ENCODE peak calls at places on chromosomes 1 and 21, in seven cellular contexts. One of them, this sample, is unnamed.

GRCh38 chr1:2233997-2234761 is 6.1 kb downstream of the SKI start:
- DNase-seq in Panc1: no peak
- DNase-seq in HCT116: no peak
- DNase-seq in H1: peak
- DNase-seq in K562: no peak
- DNase-seq in HepG2: peak
- DNase-seq in SK-N-SH: no peak
- DNase-seq in this sample: no peak

GRCh38 chr1:81775510-81775909 is 25.2 kb upstream of the ADGRL2 start:
- DNase-seq in HCT116: no peak
- DNase-seq in SK-N-SH: no peak
- DNase-seq in Panc1: no peak
- DNase-seq in HepG2: no peak
- DNase-seq in K562: no peak
- DNase-seq in H1: no peak
- DNase-seq in this sample: no peak

GRCh38 chr1:83619497-83619896 is 379.4 kb downstream of the TTLL7 start:
- DNase-seq in Panc1: no peak
- DNase-seq in SK-N-SH: no peak
- DNase-seq in H1: no peak
- DNase-seq in HCT116: no peak
- DNase-seq in K562: no peak
- DNase-seq in HepG2: no peak
- DNase-seq in this sample: no peak

GRCh38 chr1:167083066-167083682 is 7.0 kb downstream of the GPA33 start:
- DNase-seq in HepG2: no peak
- DNase-seq in H1: no peak
- DNase-seq in Panc1: no peak
- DNase-seq in HCT116: no peak
- DNase-seq in K562: no peak
- DNase-seq in SK-N-SH: peak
- DNase-seq in this sample: no peak

GRCh38 chr1:200873671-200874397 is 1.1 kb downstream of the GPR25 start:
- DNase-seq in H1: peak
- DNase-seq in HepG2: no peak
- DNase-seq in SK-N-SH: no peak
- DNase-seq in HCT116: no peak
- DNase-seq in K562: no peak
- DNase-seq in Panc1: no peak
- DNase-seq in this sample: no peak

GRCh38 chr1:201556841-201557571 is 18.1 kb downstream of the NAV1 start:
- DNase-seq in Panc1: no peak
- DNase-seq in H1: no peak
- DNase-seq in SK-N-SH: no peak
- DNase-seq in HCT116: no peak
- DNase-seq in K562: no peak
- DNase-seq in HepG2: no peak
- DNase-seq in this sample: no peak

GRCh38 chr1:27366411-27367159 is at the start of gene MAP3K6:
- DNase-seq in Panc1: no peak
- DNase-seq in SK-N-SH: peak
- DNase-seq in HCT116: peak
- DNase-seq in K562: peak
- DNase-seq in H1: peak
- DNase-seq in HepG2: no peak
- DNase-seq in this sample: no peak

GRCh38 chr1:27137022-27137542 is 17.8 kb downstream of the SLC9A1 start:
- DNase-seq in SK-N-SH: no peak
- DNase-seq in HepG2: no peak
- DNase-seq in HCT116: no peak
- DNase-seq in Panc1: no peak
- DNase-seq in H1: no peak
- DNase-seq in K562: peak
- DNase-seq in this sample: no peak

GRCh38 chr1:57089221-57089620 is 123.4 kb upstream of the C8B start:
- DNase-seq in HCT116: no peak
- DNase-seq in Panc1: no peak
- DNase-seq in K562: no peak
- DNase-seq in HepG2: no peak
- DNase-seq in H1: no peak
- DNase-seq in SK-N-SH: no peak
- DNase-seq in this sample: no peak

GRCh38 chr1:3492545-3493246 is 38.2 kb downstream of the ARHGEF16 start:
- DNase-seq in K562: no peak
- DNase-seq in H1: no peak
- DNase-seq in Panc1: no peak
- DNase-seq in HCT116: no peak
- DNase-seq in SK-N-SH: no peak
- DNase-seq in HepG2: no peak
- DNase-seq in this sample: no peak

GRCh38 chr1:16018749-16019515 is 1.1 kb upstream of the HSPB7 start:
- DNase-seq in H1: no peak
- DNase-seq in HepG2: no peak
- DNase-seq in HCT116: no peak
- DNase-seq in Panc1: no peak
- DNase-seq in K562: no peak
- DNase-seq in SK-N-SH: peak
- DNase-seq in this sample: no peak

GRCh38 chr1:226411619-226412018 is 3.7 kb upstream of the PARP1 start:
- DNase-seq in H1: no peak
- DNase-seq in K562: no peak
- DNase-seq in HepG2: no peak
- DNase-seq in HCT116: no peak
- DNase-seq in SK-N-SH: no peak
- DNase-seq in Panc1: no peak
- DNase-seq in this sample: no peak

GRCh38 chr1:237975903-237976302 is 85.2 kb upstream of the ZP4 start:
- DNase-seq in K562: no peak
- DNase-seq in HepG2: no peak
- DNase-seq in SK-N-SH: no peak
- DNase-seq in H1: no peak
- DNase-seq in HCT116: no peak
- DNase-seq in Panc1: no peak
- DNase-seq in this sample: no peak

GRCh38 chr1:154859151-154859785 is 10.8 kb downstream of the KCNN3 start:
- DNase-seq in HCT116: no peak
- DNase-seq in SK-N-SH: no peak
- DNase-seq in H1: no peak
- DNase-seq in HepG2: no peak
- DNase-seq in K562: no peak
- DNase-seq in Panc1: no peak
- DNase-seq in this sample: no peak

GRCh38 chr1:154860154-154860870 is 9.8 kb downstream of the KCNN3 start:
- DNase-seq in K562: peak
- DNase-seq in H1: no peak
- DNase-seq in HCT116: no peak
- DNase-seq in SK-N-SH: no peak
- DNase-seq in Panc1: no peak
- DNase-seq in HepG2: no peak
- DNase-seq in this sample: peak

GRCh38 chr1:154861607-154862094 is 8.4 kb downstream of the KCNN3 start:
- DNase-seq in Panc1: no peak
- DNase-seq in HCT116: no peak
- DNase-seq in K562: no peak
- DNase-seq in H1: no peak
- DNase-seq in HepG2: no peak
- DNase-seq in SK-N-SH: no peak
- DNase-seq in this sample: no peak

GRCh38 chr1:154857441-154858215 is 12.5 kb downstream of the KCNN3 start:
- DNase-seq in K562: no peak
- DNase-seq in SK-N-SH: no peak
- DNase-seq in Panc1: no peak
- DNase-seq in HCT116: no peak
- DNase-seq in H1: no peak
- DNase-seq in HepG2: no peak
- DNase-seq in this sample: no peak

GRCh38 chr1:154859786-154860153 is 10.3 kb downstream of the KCNN3 start:
- DNase-seq in SK-N-SH: no peak
- DNase-seq in HepG2: no peak
- DNase-seq in H1: no peak
- DNase-seq in HCT116: no peak
- DNase-seq in Panc1: no peak
- DNase-seq in K562: no peak
- DNase-seq in this sample: peak
- TF ChIP-seq SIN3A in SK-N-SH: no peak
- TF ChIP-seq SIN3A in HepG2: no peak
- TF ChIP-seq SIN3A in H1: no peak
- TF ChIP-seq SIN3A in HCT116: no peak
- TF ChIP-seq SIN3A in Panc1: no peak
- TF ChIP-seq SIN3A in K562: no peak
- TF ChIP-seq SIN3A in this sample: no peak

GRCh38 chr21:36564647-36565046 is 84.7 kb upstream of the CLDN14 start:
- DNase-seq in Panc1: no peak
- DNase-seq in HepG2: no peak
- DNase-seq in H1: no peak
- DNase-seq in HCT116: no peak
- DNase-seq in K562: no peak
- DNase-seq in SK-N-SH: no peak
- DNase-seq in this sample: no peak

GRCh38 chr21:36557316-36557715 is 77.4 kb upstream of the CLDN14 start:
- DNase-seq in K562: no peak
- DNase-seq in H1: no peak
- DNase-seq in HCT116: no peak
- DNase-seq in SK-N-SH: no peak
- DNase-seq in Panc1: no peak
- DNase-seq in HepG2: no peak
- DNase-seq in this sample: no peak

GRCh38 chr21:36565616-36566015 is 85.7 kb upstream of the CLDN14 start:
- DNase-seq in K562: no peak
- DNase-seq in HCT116: no peak
- DNase-seq in HepG2: no peak
- DNase-seq in Panc1: no peak
- DNase-seq in H1: no peak
- DNase-seq in SK-N-SH: no peak
- DNase-seq in this sample: no peak

GRCh38 chr21:36563301-36563926 is 83.5 kb upstream of the CLDN14 start:
- DNase-seq in HepG2: no peak
- DNase-seq in Panc1: no peak
- DNase-seq in SK-N-SH: no peak
- DNase-seq in K562: no peak
- DNase-seq in HCT116: no peak
- DNase-seq in H1: no peak
- DNase-seq in this sample: no peak

DNA sequence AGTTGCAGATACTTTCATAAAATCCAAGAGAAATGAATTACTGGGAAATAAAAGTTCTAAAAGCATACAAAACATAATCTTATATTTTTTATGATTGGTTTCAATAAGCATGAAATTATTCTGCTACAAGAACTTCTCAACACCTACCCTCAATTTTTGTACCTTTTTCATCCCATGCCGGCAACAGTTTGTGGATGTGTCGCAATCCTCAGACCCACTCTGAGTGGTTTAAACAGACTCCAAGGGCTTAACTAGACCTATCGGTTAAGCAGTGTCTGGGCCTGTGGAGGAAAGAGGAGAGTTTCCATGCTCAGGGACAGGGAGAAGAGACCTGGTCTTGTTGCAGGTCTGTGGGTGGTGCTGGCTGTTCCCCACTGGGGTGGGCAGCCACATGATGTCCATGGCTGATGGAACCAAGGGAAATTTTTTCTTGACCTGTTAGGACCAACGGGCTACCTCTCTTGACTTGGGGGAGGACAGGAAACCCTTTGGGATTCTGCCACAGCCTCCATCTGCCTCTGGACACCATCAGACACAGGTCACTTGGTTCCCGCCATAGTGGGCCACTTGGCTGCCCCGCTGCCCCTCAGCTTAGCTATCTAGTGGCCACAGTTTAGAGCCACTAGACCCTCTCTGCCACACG is 81.1 kb upstream of the CLDN14 start:
- DNase-seq in SK-N-SH: no peak
- DNase-seq in HepG2: no peak
- DNase-seq in Panc1: no peak
- DNase-seq in HCT116: no peak
- DNase-seq in K562: no peak
- DNase-seq in H1: peak
- DNase-seq in this sample: no peak
- TF ChIP-seq SIN3A in SK-N-SH: no peak
- TF ChIP-seq SIN3A in HepG2: no peak
- TF ChIP-seq SIN3A in Panc1: no peak
- TF ChIP-seq SIN3A in HCT116: no peak
- TF ChIP-seq SIN3A in K562: no peak
- TF ChIP-seq SIN3A in H1: no peak
- TF ChIP-seq SIN3A in this sample: no peak

DNA sequence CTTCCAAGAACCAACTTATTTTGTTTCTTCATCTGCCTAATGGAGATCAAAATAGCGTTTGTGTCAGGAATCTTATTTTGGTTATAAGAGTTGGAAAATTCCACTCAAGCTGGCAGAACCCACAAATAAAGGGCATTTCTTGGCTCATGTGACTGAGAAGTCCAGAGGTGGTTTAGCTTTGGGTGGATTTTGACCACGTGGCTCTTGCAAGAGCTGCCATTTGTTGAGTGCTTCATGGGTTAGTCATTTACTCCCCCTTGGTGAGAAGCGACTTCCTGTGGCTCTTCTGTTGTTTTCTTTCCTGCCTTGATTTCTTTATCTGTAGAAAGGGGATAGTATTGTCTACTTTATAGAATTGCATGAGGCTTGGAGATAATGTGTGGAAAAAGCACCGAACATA is 9.5 kb upstream of the RNF186 start:
- DNase-seq in K562: no peak
- DNase-seq in H1: no peak
- DNase-seq in Panc1: no peak
- DNase-seq in SK-N-SH: no peak
- DNase-seq in HCT116: no peak
- DNase-seq in HepG2: no peak
- DNase-seq in this sample: no peak
- TF ChIP-seq SIN3A in K562: no peak
- TF ChIP-seq SIN3A in H1: no peak
- TF ChIP-seq SIN3A in Panc1: no peak
- TF ChIP-seq SIN3A in SK-N-SH: no peak
- TF ChIP-seq SIN3A in HCT116: no peak
- TF ChIP-seq SIN3A in HepG2: no peak
- TF ChIP-seq SIN3A in this sample: no peak

GRCh38 chr1:150973258-150973825 is 1.3 kb downstream of the CERS2 start:
- DNase-seq in HCT116: no peak
- DNase-seq in SK-N-SH: peak
- DNase-seq in HepG2: no peak
- DNase-seq in H1: peak
- DNase-seq in Panc1: no peak
- DNase-seq in K562: no peak
- DNase-seq in this sample: no peak

GRCh38 chr1:150971583-150972416 is 2.8 kb downstream of the CERS2 start:
- DNase-seq in Panc1: no peak
- DNase-seq in K562: peak
- DNase-seq in HCT116: no peak
- DNase-seq in HepG2: peak
- DNase-seq in H1: peak
- DNase-seq in SK-N-SH: peak
- DNase-seq in this sample: no peak

GRCh38 chr1:150972417-150972940 is 2.2 kb downstream of the CERS2 start:
- DNase-seq in K562: no peak
- DNase-seq in HepG2: no peak
- DNase-seq in HCT116: no peak
- DNase-seq in SK-N-SH: no peak
- DNase-seq in H1: no peak
- DNase-seq in Panc1: no peak
- DNase-seq in this sample: no peak

GRCh38 chr1:150974580-150975478 is at the start of gene CERS2:
- DNase-seq in HepG2: peak
- DNase-seq in K562: peak
- DNase-seq in Panc1: no peak
- DNase-seq in HCT116: no peak
- DNase-seq in H1: peak
- DNase-seq in SK-N-SH: peak
- DNase-seq in this sample: no peak

GRCh38 chr1:150973826-150974579 is 632 bp downstream of the CERS2 start:
- DNase-seq in HCT116: no peak
- DNase-seq in SK-N-SH: peak
- DNase-seq in K562: no peak
- DNase-seq in HepG2: no peak
- DNase-seq in Panc1: no peak
- DNase-seq in H1: peak
- DNase-seq in this sample: no peak
- TF ChIP-seq SIN3A in HCT116: no peak
- TF ChIP-seq SIN3A in SK-N-SH: no peak
- TF ChIP-seq SIN3A in K562: no peak
- TF ChIP-seq SIN3A in HepG2: no peak
- TF ChIP-seq SIN3A in Panc1: no peak
- TF ChIP-seq SIN3A in H1: peak
- TF ChIP-seq SIN3A in this sample: no peak